ENCODE peak calls at places on chromosomes 4 and X, in five cellular contexts. R is globus pallidus; K is astrocyte of the spinal cord; N is stimulated activated naive CD8-positive, alpha-beta T cell treated with anti-CD3 and anti-CD28 coated beads, Interleukin-15, Interleukin-2, amounts not matched to agents 100 U/mL and 50 U/mL, for 24 hours; X is stimulated activated CD8-positive, alpha-beta memory T cell treated with anti-CD3 and anti-CD28 coated beads, Interleukin-15, amount 100 ng/mL, for 4 hours. L is an unnamed sample.

GRCh38 chrX:68881911-68882310 is 53.1 kb downstream of the EFNB1 start:
- DNase-seq in X (no peak), R (no peak), N (no peak), K (no peak), L (no peak)

GRCh38 chr4:165656399-165656798 is 216.6 kb upstream of the TLL1 start:
- DNase-seq in K (no peak), N (no peak), R (no peak), X (no peak), L (no peak)

GRCh38 chr4:48268956-48269860 is at the start of gene TEC:
- DNase-seq in K (no peak), X (no peak), R (no peak), N (peak), L (no peak)

GRCh38 chr4:66906314-66906713 is 639.0 kb downstream of the CENPC start:
- DNase-seq in K (no peak), R (no peak), X (no peak), N (no peak), L (no peak)

GRCh38 chrX:129777218-129777768 is 2.5 kb upstream of the SASH3 start:
- DNase-seq in R (peak), N (peak), K (no peak), X (peak), L (no peak)

GRCh38 chrX:154529206-154529612 is 13.2 kb upstream of the FAM3A start:
- DNase-seq in N (no peak), R (no peak), X (no peak), K (no peak), L (no peak)

GRCh38 chr4:96120206-96120605 is 280.3 kb downstream of the PDHA2 start:
- DNase-seq in K (no peak), R (no peak), X (no peak), N (no peak), L (peak)

GRCh38 chrX:71650333-71650969 is 16.9 kb upstream of the LOC101059915 start:
- DNase-seq in R (no peak), K (no peak), X (no peak), N (no peak), L (no peak)

GRCh38 chr4:13694256-13694655 is 66.7 kb upstream of the BOD1L1 start:
- DNase-seq in X (no peak), R (no peak), K (no peak), N (no peak), L (no peak)

GRCh38 chrX:51395807-51396728 is 63.4 kb downstream of the NUDT10 start:
- DNase-seq in X (peak), N (peak), K (no peak), R (no peak), L (peak)

GRCh38 chr4:168677879-168678278 is 181.0 kb downstream of the PALLD start:
- DNase-seq in X (no peak), N (no peak), K (no peak), R (no peak), L (no peak)

L was measured in astrocyte of the hippocampus.